ENCODE peak calls at places on chromosomes 2 and 18, in four cellular contexts. J is iPS DF 6.9, U is Caco-2, D is transverse colon. Q is an unnamed sample.
A peak's percentile ranks its signal among the peaks of the same experiment; 100 is the strongest.

GRCh38 chr2:182422864-182423263 is 4.0 kb downstream of the PDE1A start:
- DNase-seq in U (no peak), J (no peak), D (no peak), Q (no peak)

GRCh38 chr2:136281281-136282117 is 163.6 kb upstream of the CXCR4 start:
- DNase-seq in J (no peak), D (no peak), U (no peak), Q (no peak)

GRCh38 chr2:30956995-30957394 is 149.7 kb upstream of the CAPN13 start:
- DNase-seq in U (no peak), D (peak; percentile 19), J (no peak), Q (no peak)

GRCh38 chr2:10477443-10478297 is 29.5 kb upstream of the ODC1 start:
- DNase-seq in D (no peak), J (no peak), U (no peak), Q (no peak)

GRCh38 chr18:9671214-9671613 is 36.9 kb upstream of the RAB31 start:
- DNase-seq in J (no peak), U (no peak), D (no peak), Q (no peak)

GRCh38 chr18:37575646-37576045 is 10.0 kb upstream of the CELF4 start:
- DNase-seq in D (no peak), J (no peak), U (no peak), Q (no peak)

GRCh38 chr2:1738646-1739302 is 5.5 kb downstream of the PXDN start:
- DNase-seq in D (no peak), U (no peak), J (no peak), Q (no peak)

GRCh38 chr2:231159306-231159705 is 34.5 kb upstream of the HTR2B start:
- DNase-seq in D (no peak), J (no peak), U (no peak), Q (peak; percentile 30)

GRCh38 chr2:208906330-208906729 is 499.7 kb downstream of the PTH2R start:
- DNase-seq in U (no peak), D (no peak), J (peak; percentile 11), Q (no peak)

DNA sequence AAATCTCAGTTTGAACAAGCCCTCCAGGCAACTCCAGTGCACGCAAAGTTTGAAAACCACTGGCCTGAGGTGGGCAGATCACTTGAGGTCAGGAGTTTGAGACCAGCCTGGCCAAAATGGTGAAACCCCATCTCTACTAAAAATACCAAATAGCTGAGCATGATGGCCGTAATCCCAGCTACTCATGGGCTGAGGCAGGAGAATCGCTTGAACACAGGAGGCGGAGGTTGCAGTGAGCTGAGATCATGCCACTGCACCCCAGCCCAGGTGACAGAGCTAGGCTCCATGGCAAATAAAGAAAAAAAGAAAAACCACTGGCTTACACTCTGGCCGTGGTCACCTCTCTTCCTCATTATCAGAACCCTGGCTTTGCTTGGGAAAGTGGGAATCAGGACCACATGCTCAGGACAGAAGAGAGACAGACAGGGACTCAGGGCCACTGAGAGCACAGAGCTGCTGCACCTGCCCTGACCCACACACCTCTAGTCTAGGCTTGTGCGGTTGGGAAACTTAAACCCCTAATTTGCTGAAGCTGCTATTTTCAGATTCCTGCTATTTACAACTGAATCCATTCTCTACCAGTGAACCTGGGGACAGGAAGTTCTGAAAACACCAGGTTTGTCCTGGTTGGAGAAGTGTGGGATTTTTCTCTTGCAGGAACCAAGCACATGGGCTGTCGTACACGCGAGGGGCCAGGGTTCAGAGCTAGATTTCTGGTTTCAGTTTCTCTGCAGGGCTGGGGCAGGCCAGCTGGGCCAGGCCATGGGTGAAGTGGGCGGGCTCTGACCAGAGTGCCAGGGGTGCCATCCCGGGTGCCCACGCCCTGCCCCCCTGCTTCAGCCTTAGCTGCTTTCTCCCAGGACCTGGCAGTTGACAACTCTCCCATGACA is 51.6 kb upstream of the SLC1A4 start:
- DNase-seq in J (no peak), D (peak; percentile 66), U (no peak), Q (no peak)
- H3K4me3 ChIP-seq in J (no peak overlapping the region), D (no peak overlapping the region), U (no peak overlapping the region), Q (no peak overlapping the region)

DNA sequence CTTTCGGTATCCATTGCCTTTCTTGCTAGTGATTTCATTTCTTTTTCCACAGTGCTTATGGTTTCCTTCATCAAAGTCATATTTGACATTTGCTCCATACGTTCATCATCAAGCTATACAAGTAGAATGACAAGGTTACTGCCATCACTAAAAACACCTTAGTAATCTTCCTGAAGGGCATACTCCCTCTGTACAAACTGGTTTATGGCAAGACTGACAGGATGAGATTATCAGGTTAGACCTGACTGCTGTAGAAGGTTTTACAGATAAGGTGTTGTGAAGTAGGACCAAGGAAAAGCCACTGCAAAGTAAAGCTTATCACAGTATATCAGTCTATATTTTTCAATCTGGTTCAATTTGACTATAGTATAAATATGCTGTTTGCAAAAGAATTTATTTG is 37.5 kb upstream of the C2orf15 start:
- DNase-seq in J (no peak), U (no peak), D (no peak), Q (no peak)
- H3K4me1 ChIP-seq in J (no peaks in the 10 kb centered on the region), U (no peaks in the 10 kb centered on the region), D (no peaks in the 10 kb centered on the region), Q (peaks cover 18% of the 10 kb centered on the region)

GRCh38 chr2:232789067-232789466 is 12.7 kb upstream of the KCNJ13 start:
- DNase-seq in U (no peak), D (peak; percentile 37), J (no peak), Q (no peak)

GRCh38 chr2:232794981-232795380 is 18.6 kb upstream of the KCNJ13 start:
- DNase-seq in D (no peak), J (no peak), U (no peak), Q (peak; percentile 62)

GRCh38 chr2:232787806-232788205 is 11.4 kb upstream of the KCNJ13 start:
- DNase-seq in D (no peak), J (no peak), U (no peak), Q (no peak)

GRCh38 chr2:232793271-232793670 is 16.9 kb upstream of the KCNJ13 start:
- DNase-seq in D (no peak), U (no peak), J (no peak), Q (no peak)

GRCh38 chr2:232791518-232791917 is 15.2 kb upstream of the KCNJ13 start:
- DNase-seq in U (no peak), D (no peak), J (no peak), Q (no peak)
- H3K27me3 ChIP-seq in U (no peaks in the 10 kb centered on the region), D (no peaks in the 10 kb centered on the region), J (no peaks in the 10 kb centered on the region), Q (no peaks in the 10 kb centered on the region)

GRCh38 chr2:102553601-102554000 is 65.8 kb upstream of the SLC9A2 start:
- DNase-seq in J (no peak), U (no peak), D (no peak), Q (no peak)
- H3K4me3 ChIP-seq in J (no peak overlapping the region), U (no peak overlapping the region), D (no peak overlapping the region), Q (no peak overlapping the region)

GRCh38 chr2:113966171-113966570 is 76.3 kb downstream of the ACTR3 start:
- DNase-seq in U (no peak), D (no peak), J (no peak), Q (no peak)
- H3K4me1 ChIP-seq in U (peaks cover 16% of the 10 kb centered on the region), D (peaks cover 13% of the 10 kb centered on the region), J (no peaks in the 10 kb centered on the region), Q (peaks cover 37% of the 10 kb centered on the region)

DNA sequence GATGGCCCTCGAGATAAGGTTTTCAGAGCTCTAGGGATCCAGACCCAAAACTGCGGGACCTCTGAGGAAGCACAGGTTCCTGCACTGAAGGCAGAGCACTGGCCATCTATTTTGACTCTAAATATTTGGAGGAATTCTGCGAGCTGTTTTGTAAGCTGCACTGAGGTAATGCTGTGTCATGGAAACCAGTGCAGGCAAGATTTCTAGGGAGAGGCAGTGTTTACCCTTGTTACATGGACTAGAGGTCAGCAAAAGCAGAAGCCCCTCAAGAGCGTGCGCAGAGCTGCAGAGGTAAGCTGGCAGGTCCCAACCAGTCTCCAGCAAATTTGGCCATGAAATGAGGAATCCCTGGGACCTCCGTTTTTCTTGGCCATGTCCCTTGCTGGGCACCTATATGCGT is 137.3 kb downstream of the RNF152 start:
- DNase-seq in J (no peak), U (no peak), D (no peak), Q (no peak)
- H3K27me3 ChIP-seq in J (no peaks in the 10 kb centered on the region), U (no peaks in the 10 kb centered on the region), D (no peaks in the 10 kb centered on the region), Q (peaks cover 16% of the 10 kb centered on the region)

GRCh38 chr2:106098081-106098480 is 96.0 kb downstream of the UXS1 start:
- DNase-seq in D (no peak), J (no peak), U (peak; percentile 41), Q (peak; percentile 19)

GRCh38 chr2:106098664-106099063 is 95.4 kb downstream of the UXS1 start:
- DNase-seq in D (no peak), J (no peak), U (no peak), Q (no peak)

GRCh38 chr2:106095478-106096392 is 98.4 kb downstream of the UXS1 start:
- DNase-seq in J (no peak), D (peak; percentile 54), U (no peak), Q (no peak)

GRCh38 chr2:106097370-106098000 is 96.6 kb downstream of the UXS1 start:
- DNase-seq in J (no peak), D (no peak), U (no peak), Q (no peak)

DNA sequence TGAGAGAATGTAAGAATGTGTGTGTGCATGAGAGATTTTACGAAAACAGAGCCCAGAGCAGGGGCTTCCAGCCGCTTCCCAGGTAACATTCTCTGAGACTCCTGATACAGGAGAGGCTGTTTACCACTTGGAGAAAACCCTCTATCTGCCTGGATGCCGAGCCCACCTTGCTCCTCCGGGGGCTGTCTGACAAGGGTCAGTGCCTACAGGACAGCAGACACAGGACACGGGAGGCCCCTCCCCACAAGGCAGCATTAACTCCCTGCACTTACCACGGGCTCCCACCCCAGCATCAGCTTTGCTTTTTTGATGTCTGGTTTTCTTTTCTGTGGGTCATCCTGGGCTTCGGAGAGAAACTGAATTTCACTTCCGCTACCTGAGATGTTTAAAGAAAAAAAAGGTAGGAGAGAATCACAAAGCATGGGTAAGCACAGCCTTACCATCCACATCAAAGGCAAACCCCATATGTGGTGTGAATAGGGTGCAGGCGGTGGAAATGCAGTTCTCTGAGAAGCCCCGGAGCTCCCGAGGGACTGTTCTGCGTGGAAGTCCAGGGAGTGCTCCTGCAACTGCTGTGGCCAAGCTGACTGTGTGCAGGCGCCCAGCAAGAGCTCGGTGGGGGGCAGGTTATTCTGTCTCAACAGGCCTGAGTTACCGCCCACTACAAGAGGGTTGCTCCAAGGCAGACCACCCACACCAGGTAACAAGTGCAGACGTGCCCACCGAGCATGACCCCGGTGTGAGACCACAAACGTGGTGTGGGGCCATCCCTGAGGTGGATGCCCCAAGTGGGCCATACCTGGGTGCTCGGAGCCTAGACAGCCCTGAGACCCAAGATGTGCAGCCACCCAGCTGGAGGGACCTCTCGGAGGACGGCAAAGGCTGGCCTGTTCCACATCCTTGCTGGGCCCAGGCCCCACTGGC is 97.4 kb downstream of the UXS1 start:
- DNase-seq in U (no peak), J (no peak), D (no peak), Q (no peak)
- H3K4me3 ChIP-seq in U (no peak overlapping the region), J (no peak overlapping the region), D (no peak overlapping the region), Q (no peak overlapping the region)